ENCODE peak calls at places on chromosomes 5 and 9, in five cellular contexts. A is mammary epithelial cell; F is amygdala; M is stimulated activated naive CD4-positive, alpha-beta T cell treated with Interleukin-2 at 50 U/mL for 16 hours; H is A673. P is an unnamed sample.

GRCh38 chr9:134190232-134191121 is 26.1 kb upstream of the RNU6ATAC start:
- DNase-seq in H (no peak), A (no peak), M (no peak), F (no peak), P (no peak)

GRCh38 chr5:31987985-31988710 is 186.0 kb downstream of the GOLPH3 start:
- DNase-seq in A (peak; percentile 93), F (no peak), H (peak; percentile 70), M (no peak), P (no peak)

GRCh38 chr9:72977670-72978069 is 24.8 kb upstream of the ALDH1A1 start:
- DNase-seq in F (no peak), H (peak; percentile 62), M (no peak), A (peak; percentile 58), P (no peak)

GRCh38 chr5:40831346-40832210 is 3.4 kb downstream of the RPL37 start:
- DNase-seq in M (peak; percentile 24), A (peak; percentile 30), F (no peak), H (no peak), P (no peak)

GRCh38 chr9:115691097-115691496 is 462.5 kb upstream of the PAPPA start:
- DNase-seq in F (no peak), H (peak; percentile 40), A (peak; percentile 99), M (no peak), P (no peak)

GRCh38 chr9:88680041-88680440 is 145.1 kb downstream of the NXNL2 start:
- DNase-seq in M (no peak), H (no peak), F (no peak), A (no peak), P (no peak)

GRCh38 chr9:136402067-136402466 is 2.1 kb upstream of the SNAPC4 start:
- DNase-seq in F (no peak), H (no peak), A (no peak), M (no peak), P (no peak)

GRCh38 chr5:36496471-36496870 is 109.9 kb upstream of the SLC1A3 start:
- DNase-seq in H (peak; percentile 78), A (no peak), F (no peak), M (no peak), P (no peak)

GRCh38 chr5:132280371-132281240 is 13.6 kb upstream of the SLC22A4 start:
- DNase-seq in M (no peak), A (no peak), F (no peak), H (no peak), P (no peak)

GRCh38 chr9:90309809-90310522 is 332.7 kb downstream of the DIRAS2 start:
- DNase-seq in H (no peak), A (no peak), M (no peak), F (no peak), P (no peak)

GRCh38 chr5:72460413-72460812 is 46.8 kb downstream of the ZNF366 start:
- DNase-seq in M (no peak), H (no peak), A (no peak), F (no peak), P (no peak)

GRCh38 chr9:110578896-110579752 is at the start of gene SVEP1:
- DNase-seq in H (peak; percentile 44), A (peak; percentile 72), F (no peak), M (no peak), P (no peak)